ENCODE peak calls at places on chromosomes 7 and 10, in six cellular contexts. T is lower lobe of right lung, B is nephron progenitor cell, P is fibroblast of lung, A is OCI-LY7, U is heart left ventricle. D is an unnamed sample.

GRCh38 chr10:44706745-44707144 is 204.4 kb upstream of the TMEM72 start:
- DNase-seq in T (no peak), B (no peak), P (peak), A (no peak), U (no peak), D (no peak)

GRCh38 chr7:105107458-105107857 is 93.5 kb downstream of the KMT2E start:
- DNase-seq in T (no peak), B (no peak), P (no peak), A (no peak), U (no peak), D (no peak)

GRCh38 chr7:24336461-24336860 is 52.5 kb downstream of the NPY start:
- DNase-seq in T (no peak), B (peak), P (no peak), A (no peak), U (no peak), D (no peak)

GRCh38 chr7:105244594-105244993 is 144.1 kb downstream of the SRPK2 start:
- DNase-seq in T (peak), B (no peak), P (no peak), A (no peak), U (peak), D (no peak)

GRCh38 chr10:101273736-101274135 is 44.5 kb upstream of the LBX1 start:
- DNase-seq in T (no peak), B (no peak), P (no peak), A (no peak), U (no peak), D (no peak)

GRCh38 chr7:16758634-16759602 is 5.4 kb downstream of the TSPAN13 start:
- DNase-seq in T (no peak), B (no peak), P (no peak), A (peak), U (no peak), D (no peak)

GRCh38 chr10:62895058-62895457 is 78.9 kb upstream of the EGR2 start:
- DNase-seq in T (no peak), B (no peak), P (no peak), A (no peak), U (peak), D (no peak)

GRCh38 chr10:103481974-103482531 is 3.0 kb upstream of the CALHM3 start:
- DNase-seq in T (no peak), B (no peak), P (peak), A (peak), U (no peak), D (no peak)

GRCh38 chr10:82969405-82969804 is 1094.4 kb downstream of the NRG3 start:
- DNase-seq in T (no peak), B (no peak), P (peak), A (peak), U (no peak), D (no peak)

GRCh38 chr7:74203157-74203556 is 6.6 kb upstream of the LAT2 start:
- DNase-seq in T (no peak), B (no peak), P (peak), A (no peak), U (no peak), D (no peak)
- TF ChIP-seq CTCF in T (peak), B (peak), P (peak), A (peak), U (peak), D (peak)

DNA sequence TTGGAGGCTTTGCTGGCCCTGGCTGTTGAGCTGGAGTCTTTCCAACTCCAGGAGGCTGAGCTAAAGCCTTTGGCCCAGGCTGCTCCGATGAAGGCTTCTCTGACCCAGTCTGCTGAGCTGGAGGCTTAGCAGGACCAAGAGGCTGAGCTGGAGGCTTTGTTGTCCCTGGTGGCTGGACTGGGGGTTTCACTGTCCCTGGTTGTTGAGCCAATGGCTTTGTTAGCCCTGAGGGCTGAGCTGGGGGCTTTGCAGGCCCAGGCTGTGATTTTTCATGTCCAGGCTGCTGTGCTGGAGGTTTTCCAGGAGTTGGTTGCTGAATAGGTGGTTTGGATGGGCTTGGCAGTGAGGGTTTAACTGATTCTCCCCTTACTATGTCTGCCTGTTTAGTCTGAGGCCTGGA is 7.3 kb downstream of the PCLO start:
- DNase-seq in T (no peak), B (no peak), P (no peak), A (no peak), U (no peak), D (no peak)
- TF ChIP-seq CTCF in T (no peak), B (no peak), P (no peak), A (no peak), U (no peak), D (no peak)

GRCh38 chr7:155108144-155108901 is 38.2 kb downstream of the HTR5A start:
- DNase-seq in T (no peak), B (no peak), P (no peak), A (no peak), U (no peak), D (no peak)
- TF ChIP-seq CTCF in T (no peak), B (no peak), P (no peak), A (no peak), U (no peak), D (no peak)

DNA sequence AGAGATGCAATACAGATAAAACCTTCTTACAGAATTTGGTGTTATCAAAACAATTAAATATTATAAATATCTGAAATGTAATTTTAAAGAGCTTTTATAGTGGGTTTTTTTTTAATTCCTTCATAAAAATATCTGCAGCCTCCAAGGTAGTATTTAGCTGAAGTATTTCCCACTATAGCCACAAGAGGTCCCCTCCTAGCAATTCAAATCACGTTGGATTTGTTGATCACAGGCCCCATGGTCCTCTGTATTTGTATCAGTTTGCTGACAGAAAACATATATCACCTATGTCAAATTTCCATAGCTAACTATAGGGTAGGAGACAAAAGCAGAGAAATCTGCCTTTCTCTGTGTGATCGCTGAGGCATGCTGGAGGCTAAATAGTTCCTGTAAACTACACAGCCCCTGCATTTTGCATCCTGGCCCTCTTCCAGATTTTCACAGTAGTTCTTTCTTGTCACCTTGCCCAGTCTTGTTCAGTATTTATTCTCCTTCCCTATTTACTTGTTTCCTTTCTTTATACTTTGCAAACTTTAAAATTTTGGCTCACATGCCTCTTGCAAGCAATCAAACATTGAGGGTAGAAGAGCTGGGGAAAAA is 1.8 kb upstream of the CTNNA3 start:
- DNase-seq in T (no peak), B (peak), P (peak), A (peak), U (no peak), D (no peak)
- TF ChIP-seq CTCF in T (peak), B (peak), P (peak), A (peak), U (peak), D (peak)